ENCODE peak calls at places on chromosomes 1 and 21, in five cellular contexts. V is activated CD8-positive, alpha-beta memory T cell treated with anti-CD3 and anti-CD28 coated beads for 4 hours; G is cardiac fibroblast; E is stimulated activated naive CD8-positive, alpha-beta T cell treated with anti-CD3 and anti-CD28 coated beads, Interleukin-15, Interleukin-2, amounts not matched to agents 100 U/mL and 50 U/mL, for 24 hours; N is stimulated activated CD8-positive, alpha-beta memory T cell treated with anti-CD3 and anti-CD28 coated beads, Interleukin-2, amount 100 ng/mL, for 1 hour. Q is an unnamed sample.

GRCh38 chr1:67850611-67851075 is 17.4 kb upstream of the GNG12 start:
- DNase-seq in N (no peak), G (peak; percentile 93), E (peak; percentile 10), V (no peak), Q (peak; percentile 95)

GRCh38 chr1:46545784-46546183 is 5.7 kb downstream of the KNCN start:
- DNase-seq in N (no peak), G (no peak), V (no peak), E (no peak), Q (no peak)

GRCh38 chr1:35255276-35255675 is 13.2 kb upstream of the ZMYM4 start:
- DNase-seq in G (no peak), V (no peak), E (no peak), N (no peak), Q (no peak)

GRCh38 chr21:41953249-41953830 is 478 bp downstream of the C2CD2 start:
- DNase-seq in N (no peak), V (no peak), E (no peak), G (no peak), Q (no peak)

GRCh38 chr1:15153184-15153841 is at the start of gene TMEM51:
- DNase-seq in G (peak; percentile 40), E (no peak), N (no peak), V (no peak), Q (no peak)

GRCh38 chr1:8510041-8510823 is 192.3 kb downstream of the SLC45A1 start:
- DNase-seq in V (no peak), G (peak; percentile 77), E (peak; percentile 40), N (no peak), Q (no peak)

GRCh38 chr1:5423109-5423508 is 569.1 kb downstream of the NPHP4 start:
- DNase-seq in N (peak; percentile 2), G (no peak), E (peak; percentile 21), V (no peak), Q (no peak)

GRCh38 chr1:2408456-2408855 is 3.9 kb downstream of the PEX10 start:
- DNase-seq in N (no peak), V (no peak), E (no peak), G (no peak), Q (no peak)

GRCh38 chr1:187070076-187070475 is 241.3 kb downstream of the PLA2G4A start:
- DNase-seq in G (peak; percentile 6), N (no peak), V (no peak), E (no peak), Q (no peak)

GRCh38 chr1:37726746-37727145 is 34.4 kb downstream of the CDCA8 start:
- DNase-seq in E (no peak), N (no peak), G (no peak), V (no peak), Q (no peak)

GRCh38 chr1:165678509-165678908 is 19.9 kb downstream of the ALDH9A1 start:
- DNase-seq in G (no peak), N (no peak), V (no peak), E (no peak), Q (no peak)

GRCh38 chr1:31152181-31152768 is 86.8 kb upstream of the PUM1 start:
- DNase-seq in N (no peak), V (no peak), E (no peak), G (peak; percentile 91), Q (no peak)

GRCh38 chr1:66267211-66267940 is 266.6 kb upstream of the SGIP1 start:
- DNase-seq in N (no peak), G (no peak), V (no peak), E (no peak), Q (no peak)

GRCh38 chr1:25030674-25031589 is 100.9 kb upstream of the RUNX3 start:
- DNase-seq in G (peak; percentile 35), E (peak; percentile 84), N (peak; percentile 64), V (peak; percentile 71), Q (no peak)

GRCh38 chr1:162906485-162906884 is 45.5 kb upstream of the CCDC190 start:
- DNase-seq in N (no peak), G (no peak), V (no peak), E (no peak), Q (no peak)

GRCh38 chr1:61282387-61282786 is 200.0 kb downstream of the NFIA start:
- DNase-seq in V (no peak), G (peak; percentile 43), E (no peak), N (no peak), Q (no peak)

GRCh38 chr1:47948126-47948525 is 49.1 kb downstream of the TRABD2B start:
- DNase-seq in V (no peak), G (no peak), N (no peak), E (no peak), Q (no peak)

GRCh38 chr1:39210649-39211048 is 6.2 kb downstream of the MACF1 start:
- DNase-seq in V (no peak), G (no peak), E (no peak), N (no peak), Q (no peak)

GRCh38 chr1:187384504-187384903 is 555.8 kb downstream of the PLA2G4A start:
- DNase-seq in E (no peak), V (no peak), N (no peak), G (no peak), Q (no peak)

GRCh38 chr1:92125204-92125603 is 45.1 kb downstream of the BTBD8 start:
- DNase-seq in N (no peak), G (no peak), V (no peak), E (no peak), Q (no peak)

GRCh38 chr1:1306661-1307260 is 969 bp downstream of the ACAP3 start:
- DNase-seq in G (peak; percentile 30), N (no peak), V (no peak), E (no peak), Q (no peak)

GRCh38 chr1:57889686-57890360 is 466.0 kb upstream of the DAB1 start:
- DNase-seq in N (no peak), E (no peak), G (peak; percentile 11), V (no peak), Q (no peak)

GRCh38 chr1:229844675-229845074 is 218.6 kb downstream of the URB2 start:
- DNase-seq in E (no peak), V (no peak), G (no peak), N (no peak), Q (no peak)

GRCh38 chr1:5945445-5945844 is 46.8 kb downstream of the NPHP4 start:
- DNase-seq in G (no peak), N (no peak), V (no peak), E (no peak), Q (no peak)

GRCh38 chr1:16038620-16038912 is 5.0 kb upstream of the CLCNKB start:
- DNase-seq in V (no peak), E (no peak), N (no peak), G (no peak), Q (no peak)

GRCh38 chr1:26999440-26999987 is 6.0 kb downstream of the TRNP1 start:
- DNase-seq in G (peak; percentile 98), V (no peak), E (no peak), N (no peak), Q (no peak)

GRCh38 chr21:37564924-37565529 is 198.5 kb downstream of the DYRK1A start:
- DNase-seq in V (no peak), E (no peak), G (peak; percentile 9), N (no peak), Q (no peak)

GRCh38 chr1:204615881-204616280 is 69.7 kb downstream of the LRRN2 start:
- DNase-seq in V (no peak), N (no peak), E (no peak), G (no peak), Q (no peak)

GRCh38 chr1:225596736-225597135 is 56.2 kb downstream of the ENAH start:
- DNase-seq in N (no peak), G (no peak), E (no peak), V (no peak), Q (no peak)